ENCODE peak calls at places on chromosomes 6 and 20, in six cellular contexts. Y is effector memory CD4-positive, alpha-beta T cell; X is Peyer's patch; N is mesendoderm; U is A549; W is heart left ventricle. H is an unnamed sample. For H3K4me1, the result is how much of the 10 kb centered on the place peaks cover.

GRCh38 chr20:47332381-47333206 is 23.9 kb downstream of the ZMYND8 start:
- DNase-seq in Y (no peak), X (no peak), N (no peak), U (no peak), W (no peak), H (no peak)

GRCh38 chr20:50027611-50028105 is 44.9 kb downstream of the SNAI1 start:
- DNase-seq in Y (no peak), X (no peak), N (no peak), U (peak), W (peak), H (peak)

GRCh38 chr6:131924881-131925474 is 26.2 kb downstream of the CCN2 start:
- DNase-seq in Y (no peak), X (no peak), N (peak), U (peak), W (no peak), H (no peak)

GRCh38 chr6:157762636-157763035 is 60.4 kb upstream of the SNX9 start:
- DNase-seq in Y (no peak), X (peak), N (peak), U (no peak), W (no peak), H (no peak)

GRCh38 chr6:16505711-16506362 is 255.4 kb downstream of the ATXN1 start:
- DNase-seq in Y (no peak), X (no peak), N (no peak), U (no peak), W (no peak), H (no peak)

GRCh38 chr20:58205850-58206249 is 22.6 kb downstream of the ANKRD60 start:
- DNase-seq in Y (no peak), X (no peak), N (no peak), U (no peak), W (no peak), H (no peak)

GRCh38 chr20:37642246-37642645 is 51.6 kb upstream of the CTNNBL1 start:
- DNase-seq in Y (no peak), X (no peak), N (no peak), U (no peak), W (no peak), H (no peak)

GRCh38 chr6:156774872-156775405 is 2.2 kb upstream of the ARID1B start:
- DNase-seq in Y (no peak), X (no peak), N (peak), U (no peak), W (no peak), H (no peak)

GRCh38 chr6:113560376-113560775 is 296.8 kb upstream of the MARCKS start:
- DNase-seq in Y (no peak), X (no peak), N (no peak), U (no peak), W (no peak), H (no peak)

GRCh38 chr6:121597654-121598053 is 162.2 kb downstream of the GJA1 start:
- DNase-seq in Y (no peak), X (no peak), N (no peak), U (no peak), W (no peak), H (no peak)

GRCh38 chr6:39077882-39078594 is 29.5 kb downstream of the GLP1R start:
- DNase-seq in Y (no peak), X (no peak), N (no peak), U (no peak), W (no peak), H (no peak)

GRCh38 chr20:58875541-58876134 is 23.1 kb downstream of the GNAS start:
- DNase-seq in Y (no peak), X (no peak), N (no peak), U (no peak), W (no peak), H (no peak)

GRCh38 chr20:37299718-37300529 is 10.5 kb downstream of the MANBAL start:
- DNase-seq in Y (no peak), X (no peak), N (no peak), U (no peak), W (no peak), H (no peak)

GRCh38 chr6:29926081-29926794 is 16.1 kb upstream of the HLA-A start:
- DNase-seq in Y (no peak), X (no peak), N (no peak), U (no peak), W (peak), H (no peak)

GRCh38 chr6:341914-342831 is 49.4 kb upstream of the IRF4 start:
- DNase-seq in Y (no peak), X (no peak), N (no peak), U (no peak), W (no peak), H (no peak)

GRCh38 chr6:80376411-80376810 is 269.9 kb downstream of the BCKDHB start:
- DNase-seq in Y (no peak), X (no peak), N (no peak), U (no peak), W (no peak), H (no peak)

GRCh38 chr20:3172933-3173581 is at the start of gene LZTS3:
- DNase-seq in Y (peak), X (peak), N (peak), U (peak), W (peak), H (peak)

GRCh38 chr6:37289931-37290330 is 32.0 kb upstream of the TMEM217 start:
- DNase-seq in Y (peak), X (no peak), N (peak), U (no peak), W (no peak), H (no peak)

GRCh38 chr6:15872252-15873103 is 209.7 kb upstream of the DTNBP1 start:
- DNase-seq in Y (no peak), X (no peak), N (no peak), U (no peak), W (no peak), H (no peak)

GRCh38 chr20:63699466-63700198 is 3.2 kb downstream of the TNFRSF6B start:
- DNase-seq in Y (no peak), X (no peak), N (no peak), U (no peak), W (peak), H (peak)

GRCh38 chr6:40171343-40171742 is 237.1 kb upstream of the MOCS1 start:
- DNase-seq in Y (no peak), X (no peak), N (no peak), U (no peak), W (no peak), H (no peak)

GRCh38 chr20:19799325-19799724 is 41.3 kb downstream of the RIN2 start:
- DNase-seq in Y (no peak), X (no peak), N (no peak), U (no peak), W (no peak), H (no peak)

GRCh38 chr20:45701873-45702272 is at the start of gene WFDC13:
- DNase-seq in Y (no peak), X (no peak), N (no peak), U (no peak), W (no peak), H (no peak)

GRCh38 chr6:31597006-31597405 is 4.2 kb upstream of the NCR3 start:
- DNase-seq in Y (no peak), X (no peak), N (no peak), U (peak), W (no peak), H (no peak)

GRCh38 chr20:15642676-15643075 is 930.6 kb downstream of the KIF16B start:
- DNase-seq in Y (no peak), X (no peak), N (no peak), U (no peak), W (no peak), H (no peak)

GRCh38 chr6:111775145-111775936 is 97.9 kb downstream of the FYN start:
- DNase-seq in Y (no peak), X (no peak), N (peak), U (no peak), W (no peak), H (no peak)

GRCh38 chr6:50889492-50889891 is 70.8 kb downstream of the TFAP2B start:
- DNase-seq in Y (no peak), X (no peak), N (no peak), U (no peak), W (no peak), H (no peak)

GRCh38 chr6:32803416-32803815 is 13.4 kb downstream of the HLA-DOB start:
- DNase-seq in Y (no peak), X (no peak), N (no peak), U (no peak), W (no peak), H (no peak)

DNA sequence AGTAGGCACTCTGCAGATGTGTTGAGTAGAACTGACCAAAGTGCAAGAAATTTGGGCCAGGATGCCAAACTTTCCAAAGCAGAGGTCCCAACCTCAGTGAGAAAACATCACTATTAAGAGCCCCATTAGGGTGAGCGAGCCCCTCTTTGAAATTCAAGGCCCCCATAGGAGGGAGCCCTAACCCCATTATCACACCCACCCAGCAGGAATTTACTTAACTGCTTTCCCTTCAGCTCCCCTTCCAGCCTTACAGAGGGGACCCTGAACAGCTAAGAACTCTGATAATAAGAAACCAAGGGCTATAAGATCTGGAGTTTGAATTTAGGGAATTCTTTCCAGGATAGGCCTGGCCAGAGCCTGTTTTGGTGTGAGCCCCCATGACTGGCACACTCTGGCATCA is 130.7 kb downstream of the NFATC2 start:
- DNase-seq in Y (no peak), X (no peak), N (no peak), U (no peak), W (no peak), H (no peak)
- H3K27ac ChIP-seq in Y (peak), X (peak), N (no peak), U (no peak), W (no peak), H (no peak)

GRCh38 chr20:24992420-24993205 is at the start of gene APMAP:
- DNase-seq in Y (peak), X (peak), N (peak), U (peak), W (peak), H (peak)
- H3K4me1 ChIP-seq in Y (under half), X (under half), N (under half), U (under half), W (under half), H (under half)

DNA sequence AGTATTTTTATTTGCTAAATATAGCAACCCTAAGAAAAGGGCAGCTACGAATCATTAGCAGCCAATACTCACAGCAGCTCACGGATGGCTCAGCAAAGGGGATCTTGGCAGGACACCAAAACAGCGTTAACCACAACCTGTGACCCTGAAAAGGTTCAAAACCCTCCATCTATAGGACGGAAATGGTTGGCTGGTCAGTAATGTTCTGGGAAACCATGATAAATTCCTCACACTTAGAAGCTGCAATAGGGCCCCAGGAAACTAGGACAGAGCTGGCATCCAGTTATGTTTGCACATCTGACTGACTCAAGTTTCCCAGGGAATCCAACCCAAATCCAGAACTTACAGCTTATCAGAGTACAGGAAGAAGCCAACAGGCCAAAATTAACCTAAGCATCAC is 30.9 kb upstream of the PTPRT start:
- DNase-seq in Y (no peak), X (no peak), N (no peak), U (no peak), W (no peak), H (no peak)
- H3K27ac ChIP-seq in Y (no peak), X (no peak), N (no peak), U (no peak), W (no peak), H (no peak)

GRCh38 chr6:73461537-73462350 is at the start of gene MTO1:
- DNase-seq in Y (peak), X (peak), N (peak), U (peak), W (peak), H (peak)
- H3K4me1 ChIP-seq in Y (under half), X (under half), N (under half), U (under half), W (under half), H (under half)

DNA sequence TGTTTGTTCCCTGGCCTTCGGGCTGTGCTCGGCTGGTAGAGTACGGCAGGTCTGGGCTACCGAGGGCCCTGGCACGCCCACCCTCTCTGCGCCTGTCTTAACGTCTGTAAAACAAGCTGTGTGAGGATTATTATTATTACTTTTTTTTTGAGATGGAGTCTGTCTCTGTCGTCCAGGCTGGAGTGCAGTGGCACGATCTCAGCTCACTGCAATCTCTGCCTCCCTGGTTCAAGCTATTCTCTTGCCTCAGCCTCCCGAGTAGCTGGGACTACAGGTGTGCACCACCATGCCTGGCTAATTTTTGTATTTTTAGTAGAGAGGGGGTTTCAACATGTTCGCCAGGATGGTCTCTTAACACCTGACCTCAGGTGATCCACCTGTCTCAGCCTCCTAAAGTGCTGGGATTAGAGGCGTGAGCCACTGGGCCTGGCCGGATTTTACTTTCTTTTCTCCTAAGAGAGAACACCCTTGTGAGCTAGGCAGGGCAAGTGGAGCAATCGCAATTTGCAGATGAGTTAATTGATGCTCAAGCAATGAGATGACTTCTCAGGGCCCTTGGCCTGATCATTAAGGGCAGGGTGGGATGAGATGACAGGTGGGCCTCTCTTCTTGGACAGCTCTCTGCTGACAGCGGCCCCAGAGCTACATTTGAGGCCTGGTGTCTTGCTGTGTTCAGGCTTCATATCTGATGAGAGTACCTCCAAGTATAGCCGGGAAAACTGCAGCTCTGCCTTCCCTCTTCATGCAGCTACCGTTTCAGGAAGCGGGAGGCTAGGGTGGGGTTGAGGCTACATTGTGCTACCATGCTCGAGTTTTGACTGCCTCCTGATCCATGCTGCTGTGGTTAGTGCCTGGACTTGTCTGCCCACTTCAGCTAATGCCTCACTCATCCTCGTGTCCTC is 914 bp upstream of the SMIM29 start:
- DNase-seq in Y (no peak), X (no peak), N (no peak), U (no peak), W (peak), H (no peak)
- H3K27ac ChIP-seq in Y (peak), X (peak), N (no peak), U (peak), W (peak), H (peak)